ENCODE peak calls at places on chromosome 5, in six cellular contexts. One of them, this sample, is unnamed.

GRCh38 chr5:132251220-132251725 is 6.2 kb upstream of the PDLIM4 start:
- DNase-seq in H1: no peak
- DNase-seq in neuronal stem cell: no peak
- DNase-seq in trophoblast cell: no peak
- DNase-seq in H9: peak; percentile 26
- DNase-seq in IMR-90: peak; percentile 37
- DNase-seq in this sample: no peak

GRCh38 chr5:147558826-147559225 is 49.0 kb upstream of the DPYSL3 start:
- DNase-seq in H1: no peak
- DNase-seq in neuronal stem cell: no peak
- DNase-seq in trophoblast cell: peak; percentile 29
- DNase-seq in H9: peak; percentile 60
- DNase-seq in IMR-90: peak; percentile 81
- DNase-seq in this sample: peak; percentile 84

GRCh38 chr5:131986161-131986912 is 25.1 kb downstream of the ACSL6 start:
- DNase-seq in H1: no peak
- DNase-seq in neuronal stem cell: no peak
- DNase-seq in trophoblast cell: no peak
- DNase-seq in H9: no peak
- DNase-seq in IMR-90: peak; percentile 4
- DNase-seq in this sample: no peak

GRCh38 chr5:6759401-6759800 is 46.2 kb downstream of the TENT4A start:
- DNase-seq in H1: no peak
- DNase-seq in neuronal stem cell: no peak
- DNase-seq in trophoblast cell: peak; percentile 97
- DNase-seq in H9: peak; percentile 56
- DNase-seq in IMR-90: no peak
- DNase-seq in this sample: no peak

GRCh38 chr5:106600803-106601202 is 1069.9 kb downstream of the EFNA5 start:
- DNase-seq in H1: no peak
- DNase-seq in neuronal stem cell: no peak
- DNase-seq in trophoblast cell: no peak
- DNase-seq in H9: no peak
- DNase-seq in IMR-90: no peak
- DNase-seq in this sample: no peak

GRCh38 chr5:131252824-131253171 is 11.1 kb upstream of the CDC42SE2 start:
- DNase-seq in H1: no peak
- DNase-seq in neuronal stem cell: no peak
- DNase-seq in trophoblast cell: peak; percentile 98
- DNase-seq in H9: no peak
- DNase-seq in IMR-90: no peak
- DNase-seq in this sample: no peak

GRCh38 chr5:173622639-173623038 is 6.2 kb upstream of the BOD1 start:
- DNase-seq in H1: no peak
- DNase-seq in neuronal stem cell: no peak
- DNase-seq in trophoblast cell: no peak
- DNase-seq in H9: no peak
- DNase-seq in IMR-90: no peak
- DNase-seq in this sample: no peak

GRCh38 chr5:15768936-15769335 is 269.0 kb downstream of the FBXL7 start:
- DNase-seq in H1: no peak
- DNase-seq in neuronal stem cell: no peak
- DNase-seq in trophoblast cell: no peak
- DNase-seq in H9: no peak
- DNase-seq in IMR-90: no peak
- DNase-seq in this sample: no peak

GRCh38 chr5:146079695-146080361 is 25.5 kb downstream of the PLAC8L1 start:
- DNase-seq in H1: no peak
- DNase-seq in neuronal stem cell: no peak
- DNase-seq in trophoblast cell: no peak
- DNase-seq in H9: no peak
- DNase-seq in IMR-90: peak; percentile 10
- DNase-seq in this sample: peak; percentile 24

GRCh38 chr5:132000677-132001453 is 10.6 kb downstream of the ACSL6 start:
- DNase-seq in H1: no peak
- DNase-seq in neuronal stem cell: no peak
- DNase-seq in trophoblast cell: no peak
- DNase-seq in H9: no peak
- DNase-seq in IMR-90: no peak
- DNase-seq in this sample: no peak

GRCh38 chr5:164580155-164580554 is 1074.7 kb downstream of the MAT2B start:
- DNase-seq in H1: no peak
- DNase-seq in neuronal stem cell: no peak
- DNase-seq in trophoblast cell: no peak
- DNase-seq in H9: no peak
- DNase-seq in IMR-90: no peak
- DNase-seq in this sample: no peak

GRCh38 chr5:143023447-143024096 is 253.4 kb downstream of the ARHGAP26 start:
- DNase-seq in H1: no peak
- DNase-seq in neuronal stem cell: no peak
- DNase-seq in trophoblast cell: no peak
- DNase-seq in H9: no peak
- DNase-seq in IMR-90: peak; percentile 68
- DNase-seq in this sample: no peak

GRCh38 chr5:147143215-147143614 is 91.6 kb upstream of the STK32A start:
- DNase-seq in H1: no peak
- DNase-seq in neuronal stem cell: no peak
- DNase-seq in trophoblast cell: no peak
- DNase-seq in H9: no peak
- DNase-seq in IMR-90: no peak
- DNase-seq in this sample: no peak

GRCh38 chr5:75681125-75681830 is 36.0 kb downstream of the POC5 start:
- DNase-seq in H1: no peak
- DNase-seq in neuronal stem cell: no peak
- DNase-seq in trophoblast cell: peak; percentile 81
- DNase-seq in H9: no peak
- DNase-seq in IMR-90: peak; percentile 60
- DNase-seq in this sample: peak; percentile 62

GRCh38 chr5:76544268-76544926 is 78.8 kb downstream of the F2RL2 start:
- DNase-seq in H1: no peak
- DNase-seq in neuronal stem cell: peak; percentile 8
- DNase-seq in trophoblast cell: peak; percentile 15
- DNase-seq in H9: peak; percentile 60
- DNase-seq in IMR-90: peak; percentile 13
- DNase-seq in this sample: peak; percentile 34

GRCh38 chr5:77133061-77133758 is 46.1 kb upstream of the ZBED3 start:
- DNase-seq in H1: no peak
- DNase-seq in neuronal stem cell: no peak
- DNase-seq in trophoblast cell: peak; percentile 2
- DNase-seq in H9: no peak
- DNase-seq in IMR-90: peak; percentile 97
- DNase-seq in this sample: peak; percentile 94

GRCh38 chr5:78277715-78278114 is 16.8 kb downstream of the AP3B1 start:
- DNase-seq in H1: no peak
- DNase-seq in neuronal stem cell: no peak
- DNase-seq in trophoblast cell: peak; percentile 86
- DNase-seq in H9: no peak
- DNase-seq in IMR-90: no peak
- DNase-seq in this sample: no peak

GRCh38 chr5:9046756-9047481 is 499.0 kb downstream of the SEMA5A start:
- DNase-seq in H1: no peak
- DNase-seq in neuronal stem cell: no peak
- DNase-seq in trophoblast cell: peak; percentile 10
- DNase-seq in H9: no peak
- DNase-seq in IMR-90: peak; percentile 99
- DNase-seq in this sample: peak; percentile 98

GRCh38 chr5:78594014-78594413 is 54.6 kb downstream of the LHFPL2 start:
- DNase-seq in H1: no peak
- DNase-seq in neuronal stem cell: no peak
- DNase-seq in trophoblast cell: no peak
- DNase-seq in H9: no peak
- DNase-seq in IMR-90: no peak
- DNase-seq in this sample: no peak

GRCh38 chr5:50463047-50463446 is 22.0 kb upstream of the EMB start:
- DNase-seq in H1: no peak
- DNase-seq in neuronal stem cell: no peak
- DNase-seq in trophoblast cell: no peak
- DNase-seq in H9: no peak
- DNase-seq in IMR-90: no peak
- DNase-seq in this sample: no peak

GRCh38 chr5:40834391-40834848 is 602 bp downstream of the RPL37 start:
- DNase-seq in H1: no peak
- DNase-seq in neuronal stem cell: no peak
- DNase-seq in trophoblast cell: peak; percentile 43
- DNase-seq in H9: no peak
- DNase-seq in IMR-90: peak; percentile 33
- DNase-seq in this sample: peak; percentile 58

GRCh38 chr5:72170101-72170500 is 62.8 kb downstream of the MAP1B start:
- DNase-seq in H1: no peak
- DNase-seq in neuronal stem cell: no peak
- DNase-seq in trophoblast cell: no peak
- DNase-seq in H9: no peak
- DNase-seq in IMR-90: no peak
- DNase-seq in this sample: no peak

GRCh38 chr5:43425965-43426364 is 13.8 kb upstream of the CCL28 start:
- DNase-seq in H1: no peak
- DNase-seq in neuronal stem cell: no peak
- DNase-seq in trophoblast cell: no peak
- DNase-seq in H9: no peak
- DNase-seq in IMR-90: peak; percentile 80
- DNase-seq in this sample: peak; percentile 56

GRCh38 chr5:2334686-2335085 is 416.8 kb downstream of the IRX2 start:
- DNase-seq in H1: no peak
- DNase-seq in neuronal stem cell: no peak
- DNase-seq in trophoblast cell: no peak
- DNase-seq in H9: no peak
- DNase-seq in IMR-90: no peak
- DNase-seq in this sample: no peak

GRCh38 chr5:34843482-34843881 is 4.5 kb downstream of the TTC23L start:
- DNase-seq in H1: no peak
- DNase-seq in neuronal stem cell: no peak
- DNase-seq in trophoblast cell: no peak
- DNase-seq in H9: no peak
- DNase-seq in IMR-90: peak; percentile 50
- DNase-seq in this sample: no peak

GRCh38 chr5:170338933-170339779 is 41.6 kb upstream of the LCP2 start:
- DNase-seq in H1: no peak
- DNase-seq in neuronal stem cell: no peak
- DNase-seq in trophoblast cell: peak; percentile 40
- DNase-seq in H9: peak; percentile 76
- DNase-seq in IMR-90: no peak
- DNase-seq in this sample: no peak

GRCh38 chr5:43190755-43191603 is 1.0 kb upstream of the NIM1K start:
- DNase-seq in H1: no peak
- DNase-seq in neuronal stem cell: peak; percentile 17
- DNase-seq in trophoblast cell: peak; percentile 42
- DNase-seq in H9: no peak
- DNase-seq in IMR-90: peak; percentile 51
- DNase-seq in this sample: peak; percentile 61

GRCh38 chr5:179559280-179560252 is 9.2 kb downstream of the RUFY1 start:
- DNase-seq in H1: peak; percentile 95
- DNase-seq in neuronal stem cell: peak; percentile 96
- DNase-seq in trophoblast cell: peak; percentile 99
- DNase-seq in H9: peak; percentile 99
- DNase-seq in IMR-90: peak; percentile 98
- DNase-seq in this sample: peak; percentile 99

DNA sequence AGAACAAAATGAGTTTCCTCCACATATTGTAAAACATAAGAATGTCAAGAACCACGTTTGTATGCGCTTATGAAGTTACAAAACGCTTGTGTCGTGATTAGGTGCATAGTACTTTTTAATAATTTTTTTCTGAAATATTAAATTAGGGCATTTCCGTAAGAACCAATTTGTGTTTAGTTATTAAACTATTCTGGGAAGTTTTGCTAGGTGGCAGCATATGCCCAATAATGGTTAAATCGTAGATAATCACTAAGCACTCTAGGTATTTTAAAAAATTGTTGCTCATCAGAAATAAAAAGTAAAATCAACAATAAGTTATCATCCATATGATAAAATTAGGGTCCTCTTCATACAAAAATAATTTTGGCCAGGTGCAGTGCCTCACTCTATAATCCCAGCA is 5.4 kb downstream of the SRFBP1 start:
- DNase-seq in H1: no peak
- DNase-seq in neuronal stem cell: no peak
- DNase-seq in trophoblast cell: peak; percentile 28
- DNase-seq in H9: no peak
- DNase-seq in IMR-90: peak; percentile 66
- DNase-seq in this sample: peak; percentile 65
- H3K23ac ChIP-seq in H1: no peak overlapping the region
- H3K23ac ChIP-seq in neuronal stem cell: no peak overlapping the region
- H3K23ac ChIP-seq in trophoblast cell: no peak overlapping the region
- H3K23ac ChIP-seq in H9: no peak overlapping the region
- H3K23ac ChIP-seq in IMR-90: no peak overlapping the region
- H3K23ac ChIP-seq in this sample: no peak overlapping the region

GRCh38 chr5:122056913-122057312 is 21.1 kb downstream of the LOX start:
- DNase-seq in H1: no peak
- DNase-seq in neuronal stem cell: no peak
- DNase-seq in trophoblast cell: no peak
- DNase-seq in H9: no peak
- DNase-seq in IMR-90: no peak
- DNase-seq in this sample: no peak
- H4K91ac ChIP-seq in H1: no peak overlapping the region
- H4K91ac ChIP-seq in neuronal stem cell: no peak overlapping the region
- H4K91ac ChIP-seq in trophoblast cell: no peak overlapping the region
- H4K91ac ChIP-seq in H9: no peak overlapping the region
- H4K91ac ChIP-seq in IMR-90: no peak overlapping the region
- H4K91ac ChIP-seq in this sample: no peak overlapping the region

GRCh38 chr5:134370306-134370870 is 981 bp upstream of the UBE2B start:
- DNase-seq in H1: no peak
- DNase-seq in neuronal stem cell: no peak
- DNase-seq in trophoblast cell: no peak
- DNase-seq in H9: no peak
- DNase-seq in IMR-90: no peak
- DNase-seq in this sample: no peak

GRCh38 chr5:134374234-134374633 is 2.9 kb downstream of the UBE2B start:
- DNase-seq in H1: no peak
- DNase-seq in neuronal stem cell: no peak
- DNase-seq in trophoblast cell: peak; percentile 31
- DNase-seq in H9: no peak
- DNase-seq in IMR-90: no peak
- DNase-seq in this sample: peak; percentile 7

GRCh38 chr5:134370871-134371833 is at the start of gene UBE2B:
- DNase-seq in H1: peak; percentile 92
- DNase-seq in neuronal stem cell: peak; percentile 96
- DNase-seq in trophoblast cell: peak; percentile 99
- DNase-seq in H9: peak; percentile 98
- DNase-seq in IMR-90: peak; percentile 100
- DNase-seq in this sample: peak; percentile 100

DNA sequence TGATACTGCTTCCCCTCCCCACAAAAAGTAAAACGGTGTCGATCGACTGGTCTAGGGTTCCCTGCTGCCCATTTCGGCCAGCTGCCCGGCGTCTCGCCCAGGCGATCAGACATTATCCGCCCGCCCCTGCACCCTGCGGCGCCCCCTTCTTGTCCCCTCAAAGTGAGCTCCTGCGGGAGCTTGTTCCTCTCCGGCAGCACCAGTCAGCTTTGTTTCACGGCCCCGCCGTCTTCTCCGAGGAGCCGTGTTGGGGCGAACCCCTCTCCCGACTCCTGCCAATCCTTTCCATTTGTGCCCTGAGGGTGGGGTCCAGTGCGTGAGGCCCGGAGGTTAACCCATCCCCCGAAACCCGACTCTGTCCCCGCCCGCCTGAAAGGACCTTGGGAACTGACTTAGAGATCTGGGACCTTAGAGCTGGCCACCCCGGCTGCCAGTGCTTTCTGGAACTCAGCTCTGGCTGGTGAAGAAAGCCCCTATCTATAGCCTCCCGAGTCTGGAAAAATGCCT is 518 bp downstream of the UBE2B start:
- DNase-seq in H1: peak; percentile 41
- DNase-seq in neuronal stem cell: peak; percentile 65
- DNase-seq in trophoblast cell: peak; percentile 54
- DNase-seq in H9: peak; percentile 77
- DNase-seq in IMR-90: peak; percentile 26
- DNase-seq in this sample: peak; percentile 72
- H3K23ac ChIP-seq in H1: no peak overlapping the region
- H3K23ac ChIP-seq in neuronal stem cell: peak overlapping the region; percentile 77
- H3K23ac ChIP-seq in trophoblast cell: no peak overlapping the region
- H3K23ac ChIP-seq in H9: no peak overlapping the region
- H3K23ac ChIP-seq in IMR-90: peak overlapping the region; percentile 69
- H3K23ac ChIP-seq in this sample: peak overlapping the region; percentile 92

GRCh38 chr5:138833726-138834480 is 41.2 kb downstream of the LRRTM2 start:
- DNase-seq in H1: no peak
- DNase-seq in neuronal stem cell: no peak
- DNase-seq in trophoblast cell: no peak
- DNase-seq in H9: no peak
- DNase-seq in IMR-90: no peak
- DNase-seq in this sample: no peak
- H4K91ac ChIP-seq in H1: no peak overlapping the region
- H4K91ac ChIP-seq in neuronal stem cell: no peak overlapping the region
- H4K91ac ChIP-seq in trophoblast cell: no peak overlapping the region
- H4K91ac ChIP-seq in H9: no peak overlapping the region
- H4K91ac ChIP-seq in IMR-90: no peak overlapping the region
- H4K91ac ChIP-seq in this sample: no peak overlapping the region